ENCODE peak calls at places on chromosomes 3 and 15, in four cellular contexts. One of them, this sample, is unnamed.

GRCh38 chr3:11099306-11099705 is 55.0 kb upstream of the HRH1 start:
- DNase-seq in left ventricle myocardium inferior: no peak
- DNase-seq in progenitor cell of endocrine pancreas: no peak
- DNase-seq in CD8-positive, alpha-beta T cell: no peak
- DNase-seq in this sample: no peak

GRCh38 chr15:39124155-39124924 is 456.5 kb upstream of the THBS1 start:
- DNase-seq in left ventricle myocardium inferior: no peak
- DNase-seq in CD8-positive, alpha-beta T cell: no peak
- DNase-seq in progenitor cell of endocrine pancreas: no peak
- DNase-seq in this sample: no peak

GRCh38 chr3:101252307-101252706 is 68.1 kb downstream of the IMPG2 start:
- DNase-seq in progenitor cell of endocrine pancreas: no peak
- DNase-seq in CD8-positive, alpha-beta T cell: no peak
- DNase-seq in left ventricle myocardium inferior: no peak
- DNase-seq in this sample: no peak

GRCh38 chr3:197352382-197352781 is 54.0 kb upstream of the DLG1 start:
- DNase-seq in left ventricle myocardium inferior: peak; percentile 71
- DNase-seq in CD8-positive, alpha-beta T cell: no peak
- DNase-seq in progenitor cell of endocrine pancreas: no peak
- DNase-seq in this sample: no peak

GRCh38 chr3:125585595-125586223 is 9.6 kb downstream of the OSBPL11 start:
- DNase-seq in CD8-positive, alpha-beta T cell: no peak
- DNase-seq in progenitor cell of endocrine pancreas: peak; percentile 40
- DNase-seq in left ventricle myocardium inferior: peak; percentile 26
- DNase-seq in this sample: no peak

GRCh38 chr3:152159328-152159727 is 109.4 kb upstream of the MBNL1 start:
- DNase-seq in progenitor cell of endocrine pancreas: no peak
- DNase-seq in left ventricle myocardium inferior: no peak
- DNase-seq in CD8-positive, alpha-beta T cell: no peak
- DNase-seq in this sample: peak; percentile 65

GRCh38 chr3:24387493-24387892 is 107.2 kb downstream of the THRB start:
- DNase-seq in progenitor cell of endocrine pancreas: no peak
- DNase-seq in CD8-positive, alpha-beta T cell: no peak
- DNase-seq in left ventricle myocardium inferior: no peak
- DNase-seq in this sample: peak; percentile 22

GRCh38 chr15:79678032-79678701 is 218.6 kb downstream of the MTHFS start:
- DNase-seq in progenitor cell of endocrine pancreas: no peak
- DNase-seq in CD8-positive, alpha-beta T cell: no peak
- DNase-seq in left ventricle myocardium inferior: no peak
- DNase-seq in this sample: no peak

GRCh38 chr3:194346621-194347020 is 4.5 kb downstream of the CPN2 start:
- DNase-seq in CD8-positive, alpha-beta T cell: no peak
- DNase-seq in progenitor cell of endocrine pancreas: no peak
- DNase-seq in left ventricle myocardium inferior: no peak
- DNase-seq in this sample: no peak

This sample was measured in non-pigmented ciliary epithelial cell.